ENCODE peak calls at places on chromosomes 13 and 19, in six cellular contexts. Q is BJ; S is activated naive CD8-positive, alpha-beta T cell treated with anti-CD3 and anti-CD28 coated beads for 36 hours; W is colonic mucosa; B is WERI-Rb-1; A is T follicular helper cell. C is an unnamed sample.

GRCh38 chr19:55603581-55604292 is 1.7 kb upstream of the ZNF865 start:
- DNase-seq in Q (no peak), S (no peak), W (peak), B (no peak), A (no peak), C (no peak)

GRCh38 chr13:94327318-94327717 is 152.2 kb downstream of the DCT start:
- DNase-seq in Q (no peak), S (peak), W (no peak), B (no peak), A (no peak), C (no peak)

GRCh38 chr13:47287291-47287751 is 390.5 kb upstream of the HTR2A start:
- DNase-seq in Q (no peak), S (no peak), W (no peak), B (no peak), A (no peak), C (peak)

GRCh38 chr19:8069116-8069973 is 16.8 kb downstream of the CCL25 start:
- DNase-seq in Q (no peak), S (no peak), W (peak), B (peak), A (no peak), C (no peak)

GRCh38 chr13:100131863-100132574 is 43.1 kb downstream of the PCCA start:
- DNase-seq in Q (peak), S (peak), W (no peak), B (no peak), A (no peak), C (peak)

GRCh38 chr19:50377051-50377441 is 789 bp downstream of the NR1H2 start:
- DNase-seq in Q (no peak), S (peak), W (peak), B (peak), A (peak), C (no peak)

GRCh38 chr19:10625003-10625761 is at the start of gene SLC44A2:
- DNase-seq in Q (no peak), S (no peak), W (peak), B (peak), A (no peak), C (peak)

GRCh38 chr19:17304386-17305047 is 1.2 kb upstream of the MRPL34 start:
- DNase-seq in Q (no peak), S (no peak), W (no peak), B (no peak), A (no peak), C (no peak)

GRCh38 chr19:4456566-4456842 is 1.1 kb downstream of the UBXN6 start:
- DNase-seq in Q (no peak), S (no peak), W (peak), B (peak), A (no peak), C (peak)

GRCh38 chr19:33438016-33438671 is 64.6 kb downstream of the CEBPG start:
- DNase-seq in Q (no peak), S (no peak), W (no peak), B (no peak), A (no peak), C (peak)

GRCh38 chr13:94550030-94550738 is 45.8 kb downstream of the TGDS start:
- DNase-seq in Q (no peak), S (no peak), W (no peak), B (no peak), A (no peak), C (peak)

GRCh38 chr13:45162821-45163220 is 38.0 kb downstream of the KCTD4 start:
- DNase-seq in Q (peak), S (no peak), W (no peak), B (no peak), A (no peak), C (peak)

GRCh38 chr13:72696590-72696989 is 30.8 kb downstream of the MZT1 start:
- DNase-seq in Q (no peak), S (no peak), W (no peak), B (no peak), A (no peak), C (peak)

GRCh38 chr13:97307882-97308624 is 85.9 kb downstream of the MBNL2 start:
- DNase-seq in Q (no peak), S (no peak), W (no peak), B (no peak), A (no peak), C (peak)

GRCh38 chr13:30872685-30873443 is 33.2 kb upstream of the MEDAG start:
- DNase-seq in Q (peak), S (no peak), W (no peak), B (no peak), A (no peak), C (peak)

GRCh38 chr19:31892060-31892459 is 453.4 kb upstream of the ZNF507 start:
- DNase-seq in Q (no peak), S (no peak), W (no peak), B (no peak), A (no peak), C (no peak)

GRCh38 chr19:36152061-36152885 is at the start of gene COX7A1:
- DNase-seq in Q (no peak), S (no peak), W (no peak), B (no peak), A (no peak), C (peak)

GRCh38 chr13:67827992-67828391 is 597.9 kb upstream of the PCDH9 start:
- DNase-seq in Q (no peak), S (no peak), W (no peak), B (no peak), A (no peak), C (no peak)

GRCh38 chr19:3712663-3713531 is 4.7 kb downstream of the TJP3 start:
- DNase-seq in Q (no peak), S (no peak), W (peak), B (no peak), A (no peak), C (peak)

GRCh38 chr19:49567722-49568454 is 12.5 kb downstream of the NOSIP start:
- DNase-seq in Q (no peak), S (peak), W (peak), B (no peak), A (peak), C (peak)

GRCh38 chr19:5951338-5951861 is 26.5 kb downstream of the RANBP3 start:
- DNase-seq in Q (no peak), S (no peak), W (no peak), B (no peak), A (no peak), C (no peak)

GRCh38 chr19:38308926-38309614 is 5.0 kb downstream of the C19orf33 start:
- DNase-seq in Q (no peak), S (no peak), W (no peak), B (no peak), A (no peak), C (no peak)

GRCh38 chr19:55454787-55455243 is 6.6 kb downstream of the ISOC2 start:
- DNase-seq in Q (no peak), S (peak), W (no peak), B (peak), A (no peak), C (no peak)

GRCh38 chr19:49877020-49877878 is at the start of the genes AKT1S1 and TBC1D17:
- DNase-seq in Q (peak), S (peak), W (peak), B (peak), A (peak), C (peak)

GRCh38 chr19:3117746-3118145 is 18.1 kb upstream of the GNA15 start:
- DNase-seq in Q (no peak), S (no peak), W (no peak), B (no peak), A (no peak), C (no peak)

GRCh38 chr13:112531263-112531794 is 56.6 kb downstream of the TUBGCP3 start:
- DNase-seq in Q (no peak), S (no peak), W (no peak), B (no peak), A (no peak), C (no peak)

GRCh38 chr19:16608290-16608704 is 19.7 kb downstream of the MED26 start:
- DNase-seq in Q (peak), S (no peak), W (no peak), B (no peak), A (no peak), C (peak)

GRCh38 chr19:42216653-42217521 is 590 bp downstream of the DEDD2 start:
- DNase-seq in Q (no peak), S (peak), W (peak), B (peak), A (no peak), C (peak)